ENCODE peak calls at places on chromosomes 3 and 15, in six cellular contexts. N is stomach; R is sigmoid colon; E is nephron progenitor cell; W is cardiac muscle cell; K is stimulated activated CD4-positive, alpha-beta T cell treated with anti-CD3 and anti-CD28 coated beads, Interleukin-4, amount 100 ng/mL, for 24 hours. B is an unnamed sample.

GRCh38 chr3:38312356-38312755 is 30.3 kb downstream of the SLC22A14 start:
- DNase-seq in N (no peak), R (no peak), K (no peak), W (no peak), E (no peak), B (no peak)

GRCh38 chr15:39140060-39140604 is 440.7 kb upstream of the THBS1 start:
- DNase-seq in K (no peak), E (no peak), W (peak; percentile 96), R (no peak), N (no peak), B (peak; percentile 63)

GRCh38 chr3:87260270-87260669 is 16.1 kb downstream of the POU1F1 start:
- DNase-seq in R (no peak), E (peak; percentile 58), K (peak; percentile 48), W (peak; percentile 63), N (peak; percentile 38), B (peak; percentile 33)

GRCh38 chr3:84547207-84547606 is 411.6 kb upstream of the CADM2 start:
- DNase-seq in K (no peak), E (no peak), R (no peak), W (no peak), N (no peak), B (no peak)

GRCh38 chr15:30962079-30962478 is 29.3 kb downstream of the MTMR10 start:
- DNase-seq in W (no peak), E (no peak), N (no peak), K (no peak), R (no peak), B (no peak)

GRCh38 chr3:48694610-48695051 is 8.9 kb upstream of the NCKIPSD start:
- DNase-seq in W (peak; percentile 96), N (peak; percentile 64), R (peak; percentile 96), E (no peak), K (no peak), B (peak; percentile 81)

GRCh38 chr3:23455775-23456174 is 252.6 kb downstream of the UBE2E2 start:
- DNase-seq in E (no peak), K (no peak), W (peak; percentile 87), N (no peak), R (no peak), B (peak; percentile 75)

GRCh38 chr3:142210144-142210543 is 15.2 kb downstream of the GK5 start:
- DNase-seq in R (peak; percentile 76), E (no peak), N (no peak), W (peak; percentile 68), K (no peak), B (no peak)

GRCh38 chr3:160860346-160860745 is 104.3 kb downstream of the PPM1L start:
- DNase-seq in R (no peak), W (no peak), N (no peak), E (no peak), K (no peak), B (no peak)